ENCODE peak calls at places on chromosomes 2 and 18, in five cellular contexts. X is psoas muscle, N is fibroblast of lung, B is astrocyte, U is gastrocnemius medialis. G is an unnamed sample.

GRCh38 chr2:42722328-42723190 is 41.4 kb downstream of the OXER1 start:
- DNase-seq in X (no peak), N (peak), B (peak), U (no peak), G (peak)

GRCh38 chr2:149715005-149715592 is 127.5 kb upstream of the MMADHC start:
- DNase-seq in X (no peak), N (peak), B (peak), U (no peak), G (no peak)

GRCh38 chr2:227774011-227774624 is 28.4 kb downstream of the SCYGR8 start:
- DNase-seq in X (no peak), N (no peak), B (no peak), U (no peak), G (no peak)

GRCh38 chr18:49656098-49656591 is 94.3 kb downstream of the LIPG start:
- DNase-seq in X (no peak), N (peak), B (peak), U (no peak), G (no peak)

GRCh38 chr2:180367831-180368230 is 360.7 kb upstream of the CWC22 start:
- DNase-seq in X (no peak), N (peak), B (peak), U (no peak), G (no peak)

GRCh38 chr2:12716250-12717190 is at the start of gene TRIB2:
- DNase-seq in X (peak), N (peak), B (peak), U (peak), G (peak)

GRCh38 chr2:102149644-102150455 is 7.3 kb downstream of the IL1R1 start:
- DNase-seq in X (no peak), N (peak), B (peak), U (no peak), G (no peak)

GRCh38 chr2:161139098-161139987 is 20.9 kb upstream of the TANK start:
- DNase-seq in X (no peak), N (peak), B (peak), U (no peak), G (peak)

GRCh38 chr2:181785677-181786344 is 105.5 kb upstream of the NEUROD1 start:
- DNase-seq in X (no peak), N (peak), B (peak), U (no peak), G (no peak)

GRCh38 chr2:231601356-231602229 is 8.9 kb downstream of the TEX44 start:
- DNase-seq in X (peak), N (peak), B (peak), U (peak), G (peak)

GRCh38 chr2:227503433-227504406 is 31.8 kb downstream of the AGFG1 start:
- DNase-seq in X (peak), N (peak), B (peak), U (peak), G (no peak)

GRCh38 chr2:45698538-45698937 is 47.1 kb downstream of the PRKCE start:
- DNase-seq in X (no peak), N (no peak), B (no peak), U (no peak), G (no peak)

GRCh38 chr2:112345030-112346027 is 69.9 kb downstream of the ZC3H6 start:
- DNase-seq in X (no peak), N (no peak), B (no peak), U (no peak), G (no peak)

GRCh38 chr2:64609229-64609994 is 44.3 kb downstream of the SERTAD2 start:
- DNase-seq in X (peak), N (peak), B (no peak), U (peak), G (no peak)

GRCh38 chr18:54558609-54559585 is 32.1 kb upstream of the DYNAP start:
- DNase-seq in X (no peak), N (peak), B (peak), U (no peak), G (no peak)

GRCh38 chr18:36176739-36177138 is 10.6 kb upstream of the MOCOS start:
- DNase-seq in X (no peak), N (peak), B (peak), U (no peak), G (no peak)

GRCh38 chr2:232333361-232334135 is 45.0 kb upstream of the ALPP start:
- DNase-seq in X (peak), N (no peak), B (no peak), U (peak), G (no peak)

GRCh38 chr2:12317853-12318426 is 398.8 kb upstream of the TRIB2 start:
- DNase-seq in X (no peak), N (peak), B (peak), U (no peak), G (peak)

GRCh38 chr18:6207119-6207518 is 207.6 kb downstream of the L3MBTL4 start:
- DNase-seq in X (no peak), N (no peak), B (no peak), U (no peak), G (no peak)

GRCh38 chr2:70448041-70448440 is 105.6 kb downstream of the TGFA start:
- DNase-seq in X (no peak), N (no peak), B (no peak), U (no peak), G (no peak)

GRCh38 chr2:119671011-119671410 is 8.0 kb upstream of the TMEM177 start:
- DNase-seq in X (no peak), N (no peak), B (no peak), U (no peak), G (no peak)

GRCh38 chr2:127632592-127633489 is 13.1 kb upstream of the GPR17 start:
- DNase-seq in X (peak), N (no peak), B (no peak), U (no peak), G (no peak)

GRCh38 chr18:10439898-10440297 is 14.5 kb upstream of the APCDD1 start:
- DNase-seq in X (no peak), N (no peak), B (no peak), U (no peak), G (no peak)

GRCh38 chr2:121101093-121101715 is 183.8 kb downstream of the TFCP2L1 start:
- DNase-seq in X (no peak), N (no peak), B (no peak), U (no peak), G (no peak)

GRCh38 chr2:37556256-37556655 is 115.2 kb downstream of the CDC42EP3 start:
- DNase-seq in X (no peak), N (peak), B (peak), U (no peak), G (no peak)

GRCh38 chr2:233479616-233480489 is 86.7 kb downstream of the USP40 start:
- DNase-seq in X (peak), N (no peak), B (no peak), U (peak), G (no peak)

GRCh38 chr2:234951386-234952269 is at the start of gene SH3BP4:
- DNase-seq in X (peak), N (peak), B (peak), U (peak), G (no peak)

GRCh38 chr18:71707985-71708500 is 836.1 kb downstream of the CBLN2 start:
- DNase-seq in X (no peak), N (no peak), B (no peak), U (no peak), G (no peak)

GRCh38 chr2:178195390-178196166 is 1.3 kb downstream of the OSBPL6 start:
- DNase-seq in X (no peak), N (no peak), B (no peak), U (no peak), G (no peak)

GRCh38 chr18:63319383-63320040 is at the start of gene BCL2:
- DNase-seq in X (no peak), N (peak), B (peak), U (no peak), G (no peak)

GRCh38 chr2:188734688-188735087 is 239.5 kb upstream of the COL3A1 start:
- DNase-seq in X (no peak), N (peak), B (peak), U (no peak), G (no peak)

GRCh38 chr2:219901155-219901554 is 273.7 kb downstream of the SLC4A3 start:
- DNase-seq in X (no peak), N (no peak), B (no peak), U (no peak), G (no peak)

GRCh38 chr18:44733069-44733753 is 52.5 kb downstream of the SETBP1 start:
- DNase-seq in X (no peak), N (peak), B (peak), U (peak), G (peak)

GRCh38 chr18:74869904-74870863 is 272.5 kb downstream of the ZNF407 start:
- DNase-seq in X (no peak), N (peak), B (peak), U (no peak), G (no peak)

GRCh38 chr18:63508634-63509033 is 31.9 kb downstream of the SERPINB5 start:
- DNase-seq in X (no peak), N (no peak), B (no peak), U (no peak), G (no peak)

GRCh38 chr18:35910327-35910726 is 62.2 kb upstream of the RMP24 start:
- DNase-seq in X (no peak), N (no peak), B (no peak), U (no peak), G (no peak)

GRCh38 chr18:50161806-50162205 is 33.1 kb downstream of the MYO5B start:
- DNase-seq in X (no peak), N (peak), B (peak), U (no peak), G (no peak)

GRCh38 chr2:19955544-19956422 is 34.1 kb downstream of the WDR35 start:
- DNase-seq in X (peak), N (peak), B (peak), U (peak), G (peak)

GRCh38 chr2:111705711-111706323 is 178.2 kb downstream of the ANAPC1 start:
- DNase-seq in X (no peak), N (peak), B (peak), U (peak), G (peak)

GRCh38 chr2:96532641-96533291 is 3.8 kb upstream of the ARID5A start:
- DNase-seq in X (peak), N (no peak), B (no peak), U (no peak), G (no peak)
- H3K27ac ChIP-seq in X (peak), N (peak), B (peak), U (peak), G (peak)

DNA sequence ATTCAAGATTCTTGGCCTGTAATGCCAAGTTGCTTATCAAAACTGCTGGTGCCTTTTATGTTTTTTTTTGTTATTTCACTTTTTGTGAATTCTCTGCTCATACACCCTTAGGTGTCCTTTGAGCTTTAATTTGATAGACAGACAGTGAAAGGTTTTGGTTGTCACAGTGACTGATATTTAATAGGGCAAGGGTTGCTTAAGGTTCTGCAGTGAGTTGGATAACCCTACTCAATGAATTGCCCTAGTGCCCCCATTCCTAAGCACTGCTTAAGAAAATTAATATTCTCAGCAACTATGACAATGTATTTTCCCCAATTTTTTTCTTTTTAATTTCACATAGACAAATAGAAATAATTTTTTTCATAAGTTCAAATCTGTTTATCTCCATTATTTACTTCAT is 15.4 kb downstream of the PPIG start:
- DNase-seq in X (no peak), N (no peak), B (no peak), U (no peak), G (no peak)
- H3K4me3 ChIP-seq in X (no peak), N (no peak), B (no peak), U (no peak), G (no peak)

DNA sequence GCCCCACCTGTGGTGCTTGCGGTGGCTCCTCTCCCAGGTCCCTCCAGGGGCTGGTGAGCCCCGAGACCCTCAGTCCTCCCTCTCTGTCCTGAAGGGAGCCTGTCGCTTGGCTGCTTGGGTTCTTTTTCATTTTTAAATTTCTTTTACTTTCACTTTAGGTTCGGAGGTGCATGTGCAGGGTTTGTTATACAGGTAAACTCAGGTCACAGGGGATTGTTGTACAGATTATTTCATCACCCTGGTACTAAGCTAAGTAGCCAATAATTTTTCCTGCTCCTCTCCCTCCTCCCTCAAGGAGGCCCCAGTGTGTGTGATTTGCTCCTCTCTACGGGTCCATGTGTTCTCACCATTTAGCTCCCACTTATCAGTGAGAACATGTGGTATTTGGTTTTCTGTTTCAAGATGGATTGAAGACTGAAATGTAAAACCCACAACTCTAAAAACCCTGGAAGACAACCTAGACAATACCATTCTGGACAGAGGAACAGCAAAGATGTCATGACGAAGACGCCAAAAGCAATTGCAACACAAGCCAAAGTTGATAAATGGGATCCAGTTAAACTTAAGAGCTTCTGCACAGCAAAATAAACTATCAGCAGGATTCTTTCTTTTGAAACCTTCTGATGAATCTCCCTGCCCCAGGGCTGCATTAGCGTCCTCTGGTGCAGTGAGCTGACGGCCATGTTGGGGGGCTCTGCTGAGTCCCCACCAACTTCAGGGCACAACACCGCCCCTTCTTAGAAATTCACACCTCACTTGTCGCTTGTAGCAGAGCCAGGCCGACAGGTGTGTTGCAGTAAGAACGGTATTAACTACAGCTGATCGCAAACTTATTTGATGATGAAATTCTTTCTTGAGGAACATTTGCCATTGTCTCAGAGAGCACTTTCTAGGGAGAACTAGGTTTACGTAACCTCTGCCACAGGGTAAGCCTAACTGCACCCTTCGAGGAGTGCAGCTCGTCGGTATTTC is 135.3 kb downstream of the ZNF236 start:
- DNase-seq in X (no peak), N (no peak), B (no peak), U (no peak), G (no peak)
- H3K27ac ChIP-seq in X (no peak), N (no peak), B (no peak), U (no peak), G (peak)

GRCh38 chr2:18311413-18311812 is 249.0 kb downstream of the RDH14 start:
- DNase-seq in X (no peak), N (peak), B (peak), U (no peak), G (peak)
- H3K4me3 ChIP-seq in X (no peak), N (no peak), B (no peak), U (no peak), G (no peak)

GRCh38 chr2:95282458-95282857 is 8.2 kb downstream of the PROM2 start:
- DNase-seq in X (no peak), N (no peak), B (no peak), U (no peak), G (no peak)
- H3K27ac ChIP-seq in X (no peak), N (no peak), B (no peak), U (no peak), G (no peak)

GRCh38 chr2:172462393-172463381 is 35.3 kb downstream of the ITGA6 start:
- DNase-seq in X (no peak), N (no peak), B (no peak), U (no peak), G (no peak)

GRCh38 chr2:172464340-172465129 is 37.1 kb downstream of the ITGA6 start:
- DNase-seq in X (no peak), N (no peak), B (no peak), U (no peak), G (no peak)

GRCh38 chr2:172461591-172462392 is 34.4 kb downstream of the ITGA6 start:
- DNase-seq in X (peak), N (no peak), B (no peak), U (peak), G (no peak)

GRCh38 chr2:172467382-172467781 is 40.0 kb downstream of the ITGA6 start:
- DNase-seq in X (no peak), N (no peak), B (no peak), U (no peak), G (no peak)

GRCh38 chr2:172465417-172466334 is 38.3 kb downstream of the ITGA6 start:
- DNase-seq in X (peak), N (peak), B (peak), U (peak), G (peak)
- H3K4me3 ChIP-seq in X (peak), N (peak), B (peak), U (peak), G (peak)

GRCh38 chr2:203870942-203871341 is 3.4 kb downstream of the CTLA4 start:
- DNase-seq in X (no peak), N (no peak), B (no peak), U (no peak), G (no peak)

GRCh38 chr2:203870481-203870880 is 2.9 kb downstream of the CTLA4 start:
- DNase-seq in X (no peak), N (no peak), B (no peak), U (no peak), G (no peak)

GRCh38 chr2:203867561-203868200 is at the start of gene CTLA4:
- DNase-seq in X (no peak), N (no peak), B (no peak), U (no peak), G (no peak)

GRCh38 chr2:203869610-203870042 is 2.1 kb downstream of the CTLA4 start:
- DNase-seq in X (no peak), N (no peak), B (no peak), U (no peak), G (no peak)

GRCh38 chr2:203869207-203869606 is 1.6 kb downstream of the CTLA4 start:
- DNase-seq in X (no peak), N (no peak), B (no peak), U (no peak), G (no peak)
- H3K27ac ChIP-seq in X (no peak), N (no peak), B (no peak), U (no peak), G (no peak)

DNA sequence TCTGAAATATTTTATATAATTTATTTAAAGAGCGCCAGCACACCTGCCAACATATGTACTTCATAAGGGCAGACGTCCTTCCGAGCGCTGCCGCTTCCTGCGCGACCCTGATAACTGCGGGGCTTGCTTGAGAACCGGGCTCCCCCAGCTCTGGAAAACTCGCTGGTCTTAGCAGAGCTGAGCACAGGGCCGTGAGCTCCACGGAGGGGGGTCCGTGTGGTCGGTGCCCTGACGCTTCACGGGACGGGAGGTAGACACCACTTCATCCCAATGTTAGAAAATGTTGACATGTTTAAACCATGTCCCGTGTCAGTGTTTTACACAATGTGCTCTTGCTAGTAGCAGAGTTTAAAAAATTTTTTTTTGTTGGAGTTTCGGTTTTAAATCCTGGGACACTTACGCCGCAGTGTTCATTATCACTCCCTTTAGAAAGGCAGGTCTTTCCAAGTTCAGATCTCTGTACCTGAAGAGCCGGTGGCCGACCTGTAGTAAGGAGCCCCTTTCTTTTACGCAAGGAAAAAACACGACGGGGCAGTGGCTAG is 1.6 kb downstream of the NFATC1 start:
- DNase-seq in X (peak), N (no peak), B (no peak), U (no peak), G (no peak)
- H3K4me3 ChIP-seq in X (no peak), N (no peak), B (no peak), U (no peak), G (no peak)

GRCh38 chr2:125698280-125698679 is 957.7 kb upstream of the GYPC start:
- DNase-seq in X (no peak), N (no peak), B (no peak), U (no peak), G (no peak)

GRCh38 chr2:125701070-125701469 is 954.9 kb upstream of the GYPC start:
- DNase-seq in X (no peak), N (no peak), B (no peak), U (no peak), G (no peak)

GRCh38 chr2:125696573-125696972 is 959.4 kb upstream of the GYPC start:
- DNase-seq in X (no peak), N (no peak), B (no peak), U (no peak), G (no peak)
- H3K27ac ChIP-seq in X (no peak), N (no peak), B (no peak), U (no peak), G (no peak)

G was measured in AG04450.